ENCODE peak calls at places on chromosomes 6 and 20, in four cellular contexts. W, X, D and M are unnamed samples.

GRCh38 chr6:112100561-112100960 is 13.2 kb downstream of the FAM229B start:
- DNase-seq in X (no peak), W (no peak), D (no peak), M (peak; percentile 45)

GRCh38 chr20:44471481-44471882 is 4.2 kb upstream of the TTPAL start:
- DNase-seq in X (peak; percentile 62), D (no peak), W (peak; percentile 44), M (no peak)

GRCh38 chr6:9178066-9178465 is 742.7 kb upstream of the SLC35B3 start:
- DNase-seq in W (no peak), D (no peak), X (no peak), M (no peak)

GRCh38 chr6:39357998-39358686 is 35.6 kb upstream of the KCNK16 start:
- DNase-seq in X (no peak), W (peak; percentile 59), D (no peak), M (peak; percentile 14)

GRCh38 chr6:13766201-13766634 is 48.1 kb downstream of the MCUR1 start:
- DNase-seq in X (no peak), D (no peak), W (peak; percentile 53), M (no peak)

GRCh38 chr20:4067600-4068261 is 52.4 kb upstream of the RNF24 start:
- DNase-seq in W (peak; percentile 88), X (no peak), D (no peak), M (no peak)

GRCh38 chr6:13649393-13649792 is 34.3 kb downstream of the NOL7 start:
- DNase-seq in D (no peak), W (no peak), X (no peak), M (no peak)

GRCh38 chr20:18623156-18623555 is 35.3 kb downstream of the DTD1 start:
- DNase-seq in D (no peak), W (no peak), X (no peak), M (no peak)

GRCh38 chr6:4774715-4775590 is 1.3 kb upstream of the CDYL start:
- DNase-seq in W (no peak), X (peak; percentile 82), D (peak; percentile 73), M (peak; percentile 47)

GRCh38 chr6:36641543-36641942 is 37.0 kb upstream of the CDKN1A start:
- DNase-seq in X (no peak), W (no peak), D (no peak), M (no peak)

GRCh38 chr6:30037182-30037788 is 23.8 kb upstream of the POLR1H start:
- DNase-seq in D (no peak), W (peak; percentile 17), X (peak; percentile 12), M (no peak)

GRCh38 chr20:56359212-56360132 is 698 bp downstream of the FAM210B start:
- DNase-seq in W (peak; percentile 73), X (peak; percentile 61), D (peak; percentile 58), M (peak; percentile 39)

GRCh38 chr6:142737368-142738060 is 207.5 kb downstream of the HIVEP2 start:
- DNase-seq in D (no peak), W (peak; percentile 41), X (peak; percentile 46), M (no peak)

GRCh38 chr6:27188885-27189418 is 58.5 kb upstream of the PRSS16 start:
- DNase-seq in X (peak; percentile 88), D (no peak), W (peak; percentile 83), M (peak; percentile 58)

GRCh38 chr20:45011108-45011526 is 44.8 kb downstream of the STK4 start:
- DNase-seq in D (peak; percentile 55), X (peak; percentile 73), W (peak; percentile 80), M (peak; percentile 41)

GRCh38 chr6:20688710-20689500 is 154.6 kb downstream of the CDKAL1 start:
- DNase-seq in X (peak; percentile 37), D (no peak), W (peak; percentile 71), M (no peak)

GRCh38 chr6:169045486-169045885 is 208.2 kb downstream of the THBS2 start:
- DNase-seq in X (no peak), D (no peak), W (no peak), M (no peak)

GRCh38 chr20:2326046-2326445 is 30.2 kb downstream of the TGM3 start:
- DNase-seq in X (no peak), D (no peak), W (no peak), M (no peak)

GRCh38 chr6:21593412-21593926 is at the start of gene SOX4:
- DNase-seq in W (peak; percentile 98), X (peak; percentile 99), D (peak; percentile 91), M (peak; percentile 97)

GRCh38 chr20:50415031-50415515 is 95.1 kb upstream of the PTPN1 start:
- DNase-seq in D (no peak), X (no peak), W (no peak), M (no peak)

GRCh38 chr20:50415516-50416268 is 94.5 kb upstream of the PTPN1 start:
- DNase-seq in W (peak; percentile 87), D (peak; percentile 59), X (no peak), M (peak; percentile 59)

GRCh38 chr20:50417484-50418235 is 92.5 kb upstream of the PTPN1 start:
- DNase-seq in W (no peak), D (no peak), X (no peak), M (no peak)

GRCh38 chr20:50416930-50417329 is 93.3 kb upstream of the PTPN1 start:
- DNase-seq in W (no peak), X (no peak), D (no peak), M (no peak)

DNA sequence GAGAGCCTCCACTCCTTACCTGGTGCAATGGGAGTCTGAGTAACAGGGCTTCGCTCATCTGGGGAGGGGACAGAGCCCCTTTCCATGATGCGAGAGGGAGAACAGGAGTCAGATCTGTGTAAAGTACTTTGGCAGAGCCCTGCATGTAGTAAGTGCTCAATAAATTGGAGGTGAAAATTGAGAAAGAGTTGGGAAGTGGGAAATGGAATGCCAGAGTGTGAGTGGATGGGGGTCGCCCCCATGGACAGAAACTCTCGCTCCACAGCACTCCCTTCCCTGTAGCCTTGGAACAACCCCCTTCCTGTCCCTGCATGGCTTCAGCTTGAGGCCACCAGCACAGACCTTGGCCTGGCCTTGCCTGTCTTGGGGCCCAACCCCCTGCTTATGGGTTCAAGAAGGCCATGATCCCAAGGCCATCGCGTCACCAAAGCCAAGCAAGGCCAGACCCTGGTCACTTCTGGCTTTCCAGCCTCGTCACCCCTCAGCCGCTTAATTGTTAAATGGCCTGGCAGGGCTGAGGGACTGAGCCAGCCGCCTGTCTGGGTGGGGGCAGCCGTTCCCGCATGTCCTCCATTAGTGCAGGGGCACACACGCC is 93.8 kb upstream of the PTPN1 start:
- DNase-seq in D (no peak), X (no peak), W (no peak), M (no peak)
- H3K4me2 ChIP-seq in D (no peak overlapping the region), X (no peak overlapping the region), W (peak overlapping the region; percentile 24), M (no peak overlapping the region)

DNA sequence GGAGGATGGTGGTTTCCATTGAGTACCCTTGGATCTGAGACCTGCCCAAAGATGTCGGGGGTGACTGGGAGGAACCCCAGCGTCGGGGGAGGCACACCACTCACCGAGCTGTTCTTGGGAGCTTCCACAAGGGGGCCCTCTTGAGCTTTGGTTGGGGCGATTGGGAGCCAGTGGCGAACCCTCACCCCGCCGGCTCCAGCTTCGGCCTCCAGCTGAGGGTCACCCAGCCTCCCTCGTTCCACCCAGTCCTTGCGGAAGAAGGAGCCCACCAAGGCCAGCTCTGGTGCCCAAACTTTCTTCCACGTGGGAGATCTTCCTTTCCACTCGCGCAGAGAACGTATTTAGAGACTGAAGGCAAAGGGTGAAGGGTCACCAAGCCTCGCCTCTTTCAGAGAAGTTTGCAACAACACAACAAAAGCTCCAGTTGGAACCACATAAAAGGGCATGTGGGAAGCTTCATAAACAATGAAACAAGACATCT is 33.6 kb downstream of the APCDD1L start:
- DNase-seq in D (peak; percentile 96), X (peak; percentile 77), W (no peak), M (peak; percentile 79)
- H4K5ac ChIP-seq in D (peak overlapping the region; percentile 61), X (no peak overlapping the region), W (no peak overlapping the region), M (no peak overlapping the region)

DNA sequence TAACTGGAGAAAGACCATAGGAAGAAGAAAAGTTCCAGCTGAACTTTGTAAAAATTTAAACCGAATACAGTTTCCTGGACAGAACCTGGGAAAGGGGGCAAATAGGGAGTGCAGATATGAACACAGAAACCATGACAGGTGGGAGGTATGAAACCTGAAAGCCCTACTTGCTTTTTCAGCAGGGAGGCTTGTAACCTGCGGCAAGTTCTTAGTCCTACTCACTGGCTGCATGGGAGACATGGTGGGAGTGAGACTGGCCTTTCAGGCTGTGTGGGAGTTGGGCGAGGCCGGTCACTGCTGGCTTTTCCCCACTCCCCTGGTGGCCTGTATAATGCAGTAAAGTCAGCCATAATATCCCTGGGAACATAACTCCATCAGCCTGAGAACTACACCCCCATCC is 54.2 kb downstream of the ROS1 start:
- DNase-seq in W (no peak), X (no peak), D (no peak), M (no peak)
- H3K4ac ChIP-seq in W (no peak overlapping the region), X (no peak overlapping the region), D (no peak overlapping the region), M (no peak overlapping the region)

DNA sequence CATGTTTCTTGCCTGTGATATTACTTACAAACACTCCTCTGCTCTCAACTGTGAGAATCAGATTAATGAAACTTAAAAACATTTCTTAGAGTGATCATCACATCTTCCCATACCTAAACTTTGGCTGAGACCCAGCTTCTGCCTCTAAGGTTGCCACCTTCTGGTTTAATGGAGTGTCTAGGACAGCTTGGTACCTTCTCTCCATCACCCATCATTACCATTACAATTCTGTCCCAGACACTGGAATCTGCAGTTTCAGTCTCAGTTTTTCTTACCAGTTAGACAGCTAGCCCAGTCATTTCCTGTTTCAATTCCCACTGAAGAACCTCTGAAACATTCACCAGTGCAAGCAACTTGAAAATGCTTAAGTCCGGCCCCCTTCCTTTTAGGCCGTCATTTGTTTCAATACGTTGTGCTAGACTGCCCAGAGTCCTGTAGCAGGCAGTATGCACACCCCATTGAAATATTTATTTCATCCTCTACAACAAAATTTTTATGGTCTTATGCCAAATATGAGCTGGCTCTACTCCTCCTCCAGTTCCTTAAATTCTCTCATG is 107.0 kb upstream of the FOXO3 start:
- DNase-seq in D (no peak), W (peak; percentile 78), X (no peak), M (no peak)
- H3K4me2 ChIP-seq in D (no peak overlapping the region), W (peak overlapping the region; percentile 58), X (no peak overlapping the region), M (no peak overlapping the region)

GRCh38 chr20:48627737-48628128 is 200.1 kb downstream of the PREX1 start:
- DNase-seq in W (no peak), D (no peak), X (no peak), M (no peak)
- H4K5ac ChIP-seq in W (no peak overlapping the region), D (no peak overlapping the region), X (no peak overlapping the region), M (no peak overlapping the region)

DNA sequence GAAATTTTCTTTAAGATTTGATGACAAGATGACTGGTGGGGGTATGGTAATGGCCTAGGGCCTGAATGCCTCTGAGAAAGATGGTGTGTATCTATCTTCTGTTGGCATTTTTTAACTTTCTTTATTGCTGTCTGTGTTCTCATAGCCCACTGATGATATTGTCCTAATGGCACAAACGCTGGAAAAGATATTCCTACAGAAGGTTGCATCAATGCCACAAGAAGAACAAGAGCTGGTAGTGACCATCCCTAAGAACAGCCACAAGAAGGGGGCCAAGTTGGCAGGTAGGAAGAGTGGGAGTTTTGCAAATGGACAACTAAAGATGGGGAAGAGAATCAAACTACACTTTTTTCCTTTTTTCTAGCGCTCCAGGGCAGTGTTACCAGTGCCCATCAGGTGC is 7.5 kb downstream of the BRD2 start:
- DNase-seq in W (no peak), X (no peak), D (no peak), M (no peak)
- H3K4ac ChIP-seq in W (no peak overlapping the region), X (no peak overlapping the region), D (no peak overlapping the region), M (no peak overlapping the region)

GRCh38 chr6:56349196-56349595 is 101.8 kb upstream of the COL21A1 start:
- DNase-seq in W (peak; percentile 42), D (no peak), X (no peak), M (no peak)

GRCh38 chr6:56350857-56351256 is 103.5 kb upstream of the COL21A1 start:
- DNase-seq in W (no peak), X (no peak), D (no peak), M (no peak)

GRCh38 chr6:56346958-56347357 is 99.6 kb upstream of the COL21A1 start:
- DNase-seq in X (peak; percentile 54), D (no peak), W (no peak), M (no peak)

GRCh38 chr6:56347526-56347925 is 100.1 kb upstream of the COL21A1 start:
- DNase-seq in D (no peak), W (peak; percentile 71), X (no peak), M (no peak)

GRCh38 chr6:56348578-56348977 is 101.2 kb upstream of the COL21A1 start:
- DNase-seq in W (no peak), X (no peak), D (no peak), M (no peak)
- H3K4me2 ChIP-seq in W (no peak overlapping the region), X (no peak overlapping the region), D (no peak overlapping the region), M (no peak overlapping the region)